ENCODE peak calls at places on chromosomes 13 and 19, in nine cellular contexts. I is HFF-Myc, B is Panc1, O is coronary artery, S is ovary, R is neural progenitor cell, Y is tibial nerve, K is osteoblast, X is BE2C. J is an unnamed sample.

GRCh38 chr19:7917292-7918061 is 2.7 kb upstream of the SNAPC2 start:
- DNase-seq in I (no peak), B (no peak), O (no peak), S (peak), R (peak), Y (no peak), K (peak), X (peak), J (peak)

GRCh38 chr19:52786078-52786463 is 520 bp downstream of the ZNF600 start:
- DNase-seq in I (no peak), B (no peak), O (no peak), S (peak), R (peak), Y (no peak), K (no peak), X (no peak), J (no peak)

GRCh38 chr19:18274303-18274775 is at the start of gene IQCN:
- DNase-seq in I (no peak), B (no peak), O (no peak), S (peak), R (no peak), Y (no peak), K (peak), X (no peak), J (peak)

GRCh38 chr13:102277286-102277685 is 124.6 kb downstream of the FGF14 start:
- DNase-seq in I (no peak), B (no peak), O (no peak), S (no peak), R (no peak), Y (no peak), K (no peak), X (peak), J (no peak)

GRCh38 chr19:7191946-7192691 is 102.1 kb downstream of the INSR start:
- DNase-seq in I (peak), B (no peak), O (no peak), S (no peak), R (no peak), Y (no peak), K (peak), X (no peak), J (peak)

GRCh38 chr19:3243851-3244700 is 19.6 kb downstream of the CELF5 start:
- DNase-seq in I (peak), B (no peak), O (no peak), S (peak), R (peak), Y (no peak), K (peak), X (no peak), J (peak)

GRCh38 chr13:51862965-51863364 is 1.2 kb downstream of the CCDC70 start:
- DNase-seq in I (no peak), B (no peak), O (no peak), S (no peak), R (no peak), Y (no peak), K (no peak), X (no peak), J (no peak)

GRCh38 chr19:40280608-40281221 is 4.4 kb downstream of the AKT2 start:
- DNase-seq in I (no peak), B (no peak), O (peak), S (no peak), R (no peak), Y (no peak), K (no peak), X (no peak), J (no peak)

DNA sequence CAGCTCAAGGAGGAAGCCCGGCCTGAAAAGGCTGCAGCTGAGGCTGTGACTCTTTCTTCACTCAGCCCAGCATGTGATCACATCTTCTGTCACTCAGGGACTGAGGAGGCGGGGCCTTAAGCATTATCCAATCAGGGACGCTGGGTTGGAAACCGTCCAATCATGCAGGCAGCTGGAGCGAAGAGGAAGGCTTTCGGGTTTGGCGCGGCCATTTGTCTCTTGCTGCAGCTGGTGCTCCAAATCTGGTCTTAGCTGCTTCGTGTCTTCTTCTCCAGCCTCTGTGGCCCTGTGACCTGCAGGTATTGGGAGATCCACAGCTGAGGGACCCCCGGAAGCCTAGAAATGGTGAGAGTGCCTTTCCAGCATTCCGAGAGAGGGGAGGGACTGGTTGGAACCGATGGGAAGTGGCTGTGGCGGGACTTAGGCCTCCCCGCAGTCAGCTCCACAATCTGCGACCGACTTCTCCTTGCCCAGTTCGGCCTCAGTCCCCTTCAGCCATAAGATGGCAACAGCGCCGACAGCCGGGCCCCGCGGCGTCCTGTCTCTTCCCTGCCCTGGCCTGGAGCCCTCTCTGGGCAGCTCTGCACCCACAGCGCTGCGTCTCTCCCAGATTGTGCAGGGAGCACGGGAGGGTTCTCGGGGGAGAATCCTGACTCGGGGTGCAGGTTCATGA is at the start of gene ZNF90:
- DNase-seq in I (peak), B (peak), O (peak), S (peak), R (peak), Y (peak), K (peak), X (peak), J (peak)
- H3K4me3 ChIP-seq in I (peak), B (peak), O (peak), S (peak), R (peak), Y (peak), K (peak), X (peak), J (peak)

DNA sequence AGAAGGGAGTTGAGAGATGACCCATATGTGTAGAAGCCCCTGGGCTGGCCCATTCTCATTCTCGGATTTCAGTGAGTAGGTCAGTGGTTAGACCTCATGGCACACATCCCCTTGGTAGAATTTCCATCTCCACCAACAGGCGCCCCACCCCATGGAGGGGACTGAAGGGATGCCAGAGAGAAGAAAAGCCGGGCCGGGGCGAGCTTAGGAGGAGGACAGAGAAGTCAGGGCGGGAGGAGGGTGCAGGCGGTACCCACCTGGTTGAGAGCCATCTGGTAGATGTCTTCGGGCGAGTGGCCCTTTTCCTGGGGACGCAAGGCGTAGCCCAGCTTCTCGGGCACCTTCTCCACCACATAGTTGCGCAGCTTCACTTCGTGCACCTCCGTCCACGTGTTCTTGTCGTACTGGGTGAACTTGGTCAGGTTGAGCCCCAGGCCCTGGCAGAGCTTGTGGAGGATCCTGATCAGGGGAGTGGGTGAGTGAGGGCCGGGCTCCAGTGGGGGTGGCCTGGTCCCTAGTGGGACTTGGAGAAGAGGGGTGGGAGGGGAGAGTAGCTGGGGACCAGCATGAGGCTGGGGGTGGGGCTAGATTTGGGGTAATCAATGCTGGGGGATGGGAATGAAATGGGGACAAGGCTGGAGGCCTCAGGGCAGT is 2.5 kb downstream of the IL4I1 start:
- DNase-seq in I (no peak), B (no peak), O (no peak), S (peak), R (no peak), Y (no peak), K (peak), X (no peak), J (no peak)
- H3K4me3 ChIP-seq in I (no peak), B (no peak), O (no peak), S (no peak), R (no peak), Y (no peak), K (no peak), X (no peak), J (no peak)

GRCh38 chr19:14004619-14005380 is 1.3 kb downstream of the RFX1 start:
- DNase-seq in I (no peak), B (no peak), O (peak), S (no peak), R (no peak), Y (peak), K (peak), X (no peak), J (peak)
- H3K4me3 ChIP-seq in I (peak), B (peak), O (peak), S (no peak), R (peak), Y (no peak), K (peak), X (no peak), J (peak)

DNA sequence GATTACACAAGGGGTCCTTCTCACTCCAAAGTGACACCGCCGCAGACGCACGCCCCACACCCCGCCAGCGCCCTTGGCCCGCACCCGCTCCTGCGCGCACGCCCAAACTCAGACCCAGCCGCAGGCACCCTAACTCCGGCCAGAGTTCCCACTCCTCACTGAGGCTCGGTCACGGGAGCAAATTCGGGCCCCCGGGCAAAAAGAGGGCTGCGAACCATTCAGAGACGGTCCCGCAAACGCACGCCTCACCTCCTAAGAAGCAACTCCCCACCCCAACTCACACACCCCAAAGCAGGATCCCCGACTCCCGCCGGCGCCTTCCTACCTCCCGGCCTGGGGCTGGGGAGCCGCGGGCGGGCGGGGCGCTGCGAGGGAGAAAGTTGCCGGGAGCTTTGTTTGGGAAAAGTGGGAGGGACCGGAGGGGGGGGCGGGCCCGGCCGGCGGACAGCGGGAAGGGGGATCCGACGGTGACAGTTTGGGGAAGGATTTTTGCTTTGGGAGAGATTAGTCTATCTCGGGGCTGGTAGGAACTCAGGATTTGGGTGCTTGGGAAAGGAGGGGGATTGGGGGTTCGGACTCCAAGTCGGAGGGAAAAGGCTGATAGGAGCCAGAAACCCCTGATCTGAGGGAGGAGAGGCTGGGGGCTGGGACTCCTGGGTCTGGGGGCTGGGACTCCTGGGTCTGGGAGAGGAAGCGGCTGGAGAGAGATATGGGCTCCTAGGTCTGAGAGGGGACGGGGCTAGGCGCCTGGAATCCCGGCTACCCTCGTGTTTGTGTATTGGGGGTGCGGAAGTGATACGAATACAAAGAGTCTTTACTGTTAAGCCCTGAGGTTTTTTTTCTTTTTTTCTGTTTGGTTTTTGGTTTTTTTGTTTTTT is at the start of gene TEAD2:
- DNase-seq in I (no peak), B (no peak), O (peak), S (peak), R (peak), Y (peak), K (peak), X (peak), J (no peak)
- H3K4me3 ChIP-seq in I (peak), B (peak), O (peak), S (peak), R (peak), Y (peak), K (peak), X (peak), J (no peak)

GRCh38 chr19:10408511-10409291 is 5.4 kb upstream of the CDC37 start:
- DNase-seq in I (no peak), B (no peak), O (no peak), S (no peak), R (no peak), Y (no peak), K (peak), X (no peak), J (peak)
- H3K4me3 ChIP-seq in I (no peak), B (no peak), O (no peak), S (no peak), R (no peak), Y (no peak), K (no peak), X (no peak), J (no peak)

GRCh38 chr13:44920013-44920412 is 69.3 kb downstream of the NUFIP1 start:
- DNase-seq in I (no peak), B (no peak), O (no peak), S (no peak), R (no peak), Y (no peak), K (no peak), X (no peak), J (no peak)

GRCh38 chr13:44917589-44918322 is 71.5 kb downstream of the NUFIP1 start:
- DNase-seq in I (peak), B (peak), O (peak), S (peak), R (peak), Y (peak), K (peak), X (peak), J (peak)

GRCh38 chr13:44918323-44919102 is 70.8 kb downstream of the NUFIP1 start:
- DNase-seq in I (peak), B (peak), O (peak), S (peak), R (peak), Y (peak), K (peak), X (peak), J (no peak)

GRCh38 chr13:44921478-44921877 is 67.8 kb downstream of the NUFIP1 start:
- DNase-seq in I (no peak), B (no peak), O (no peak), S (no peak), R (peak), Y (no peak), K (no peak), X (no peak), J (no peak)

GRCh38 chr13:44919103-44919804 is 70.0 kb downstream of the NUFIP1 start:
- DNase-seq in I (no peak), B (no peak), O (no peak), S (peak), R (no peak), Y (no peak), K (no peak), X (no peak), J (no peak)
- H3K4me3 ChIP-seq in I (peak), B (peak), O (peak), S (peak), R (peak), Y (peak), K (peak), X (peak), J (peak)

DNA sequence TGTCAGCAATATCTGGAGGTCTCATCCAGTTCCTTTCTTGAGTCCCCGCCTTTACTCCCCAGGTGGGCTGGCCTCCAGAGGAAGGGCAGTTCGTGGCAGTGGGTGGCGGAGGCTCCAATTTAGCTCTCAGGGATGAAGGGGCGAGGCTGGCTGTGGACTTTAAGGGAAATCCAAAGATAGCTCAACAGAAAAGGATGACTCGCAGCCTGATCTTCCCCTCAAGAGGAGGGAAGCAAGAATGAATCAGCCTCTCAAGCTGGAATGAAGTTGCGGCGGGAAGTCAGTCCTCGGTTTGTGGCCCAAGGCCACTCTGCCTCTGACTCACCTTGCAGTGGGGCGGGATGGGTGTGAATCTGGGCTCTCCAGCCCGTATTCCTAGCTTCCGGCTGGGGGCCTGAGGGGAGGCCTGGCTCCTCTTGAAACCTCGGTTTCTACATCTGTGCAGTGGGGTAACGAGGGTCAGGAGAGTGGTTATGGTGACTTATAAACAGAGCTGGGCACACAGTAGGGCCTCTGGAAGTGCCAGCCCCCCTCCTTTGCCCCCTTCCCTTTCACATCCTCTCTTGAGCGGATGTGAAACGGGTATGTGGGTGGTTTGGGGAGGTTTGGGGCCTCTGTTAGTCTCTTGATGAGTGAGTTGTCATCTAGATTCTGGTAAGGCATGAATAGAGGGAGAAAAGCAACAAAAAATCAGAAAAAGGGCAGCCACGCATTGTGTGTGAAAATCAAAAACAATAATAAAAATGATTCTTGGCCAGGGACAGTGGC is 10.5 kb upstream of the SMG9 start:
- DNase-seq in I (peak), B (no peak), O (no peak), S (no peak), R (no peak), Y (peak), K (peak), X (no peak), J (peak)
- H3K4me3 ChIP-seq in I (no peak), B (no peak), O (no peak), S (no peak), R (no peak), Y (no peak), K (peak), X (no peak), J (no peak)

DNA sequence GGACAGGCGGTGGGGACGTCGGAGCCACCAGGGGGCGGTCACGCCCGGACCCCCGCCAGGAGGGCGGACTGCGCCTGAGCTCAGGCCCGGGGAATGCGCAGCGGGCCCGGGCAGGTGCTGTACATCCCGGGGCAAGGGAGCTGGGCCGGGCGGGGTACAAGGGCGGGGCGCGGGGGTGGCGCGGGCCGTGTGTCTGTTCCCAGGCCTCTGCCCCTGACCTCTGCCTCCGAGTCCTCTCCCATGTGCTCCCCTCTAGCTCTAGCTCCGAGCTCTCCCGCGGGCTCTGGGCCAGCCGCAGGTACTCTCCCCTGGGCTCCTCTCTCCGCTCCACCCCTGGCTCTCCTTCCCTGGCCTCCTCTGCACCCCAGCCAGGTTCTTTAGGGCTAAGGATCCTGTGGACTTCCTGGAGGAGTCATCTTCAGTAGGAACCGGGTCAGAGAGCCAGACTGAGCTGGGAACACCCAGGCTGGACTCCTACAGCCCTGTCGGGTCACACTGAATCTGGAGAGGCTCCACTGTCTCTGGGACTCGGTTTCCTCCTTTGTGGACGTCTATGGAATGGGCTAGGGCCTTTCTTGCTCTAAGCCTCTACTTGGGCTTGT is 2.3 kb downstream of the PPP1R13L start:
- DNase-seq in I (no peak), B (no peak), O (no peak), S (no peak), R (peak), Y (no peak), K (peak), X (peak), J (no peak)
- H3K4me3 ChIP-seq in I (no peak), B (peak), O (peak), S (no peak), R (no peak), Y (no peak), K (peak), X (peak), J (no peak)

J was measured in HL-60.